ENCODE peak calls at places on chromosomes 7 and 10, in five cellular contexts. T is fibroblast of lung, S is cardiac muscle cell, R is ascending aorta, E is PC-3. B is an unnamed sample. For H3K4me1, the result is how much of the 10 kb centered on the place peaks cover.

GRCh38 chr7:28280516-28280915 is 99.9 kb upstream of the JAZF1 start:
- DNase-seq in R (no peak), E (no peak), S (no peak), T (no peak), B (no peak)

GRCh38 chr7:91228327-91228726 is 35.9 kb upstream of the FZD1 start:
- DNase-seq in T (peak), S (no peak), E (peak), R (no peak), B (no peak)

GRCh38 chr10:86840498-86840897 is 84.1 kb downstream of the BMPR1A start:
- DNase-seq in S (no peak), E (no peak), R (no peak), T (no peak), B (no peak)

GRCh38 chr7:91883676-91884362 is 3.3 kb upstream of the MTERF1 start:
- DNase-seq in E (no peak), S (no peak), R (no peak), T (no peak), B (no peak)

GRCh38 chr7:74449809-74450397 is 3.8 kb upstream of the GTF2IRD1 start:
- DNase-seq in S (peak), R (no peak), T (peak), E (peak), B (peak)

GRCh38 chr7:63038987-63039386 is 959.7 kb upstream of the ZNF722 start:
- DNase-seq in E (no peak), R (no peak), T (no peak), S (no peak), B (no peak)

GRCh38 chr10:29555746-29556481 is 78.9 kb downstream of the SVIL start:
- DNase-seq in S (peak), R (no peak), T (peak), E (peak), B (no peak)

GRCh38 chr7:8125680-8126444 is 136.1 kb downstream of the ICA1 start:
- DNase-seq in R (peak), S (no peak), T (no peak), E (no peak), B (no peak)

GRCh38 chr10:99779335-99779734 is 3.1 kb upstream of the ABCC2 start:
- DNase-seq in E (peak), S (peak), T (peak), R (no peak), B (peak)

GRCh38 chr7:123126171-123126570 is 73.6 kb downstream of the SLC13A1 start:
- DNase-seq in T (no peak), E (no peak), R (no peak), S (no peak), B (no peak)

GRCh38 chr10:31083765-31084184 is 52.1 kb upstream of the ZNF438 start:
- DNase-seq in E (peak), T (peak), S (peak), R (no peak), B (peak)

GRCh38 chr10:30940279-30940678 is 91.4 kb downstream of the ZNF438 start:
- DNase-seq in S (no peak), R (no peak), T (no peak), E (no peak), B (no peak)

GRCh38 chr10:11195017-11195586 is 177.4 kb downstream of the CELF2 start:
- DNase-seq in S (no peak), T (no peak), E (no peak), R (no peak), B (no peak)

GRCh38 chr10:70367195-70367796 is 15.1 kb downstream of the LRRC20 start:
- DNase-seq in T (peak), R (no peak), E (peak), S (no peak), B (no peak)

GRCh38 chr7:70883750-70884445 is 248.0 kb upstream of the GALNT17 start:
- DNase-seq in S (no peak), R (no peak), T (no peak), E (no peak), B (no peak)

GRCh38 chr10:21083861-21084260 is 186.8 kb upstream of the NEBL start:
- DNase-seq in S (no peak), E (peak), T (no peak), R (no peak), B (no peak)

GRCh38 chr7:73449422-73449821 is 15.8 kb downstream of the FZD9 start:
- DNase-seq in T (no peak), S (no peak), E (no peak), R (no peak), B (no peak)

GRCh38 chr7:80018941-80019808 is 115.5 kb upstream of the GNAI1 start:
- DNase-seq in R (no peak), T (peak), E (peak), S (peak), B (peak)

GRCh38 chr7:27151945-27152815 is at the start of gene HOXA3:
- DNase-seq in R (no peak), E (peak), T (peak), S (no peak), B (peak)

GRCh38 chr10:126090911-126091728 is 194.8 kb downstream of the FANK1 start:
- DNase-seq in E (peak), T (peak), S (no peak), R (no peak), B (no peak)

GRCh38 chr10:104612577-104613205 is 28.4 kb upstream of the SORCS3 start:
- DNase-seq in S (no peak), E (no peak), R (no peak), T (no peak), B (no peak)

GRCh38 chr10:26048756-26049155 is 114.7 kb downstream of the MYO3A start:
- DNase-seq in E (no peak), T (no peak), R (no peak), S (no peak), B (no peak)

GRCh38 chr7:80851896-80852476 is 66.9 kb downstream of the SEMA3C start:
- DNase-seq in R (no peak), T (peak), E (peak), S (no peak), B (peak)

GRCh38 chr7:127514499-127514898 is 70.9 kb downstream of the GCC1 start:
- DNase-seq in T (peak), E (peak), R (no peak), S (peak), B (no peak)

GRCh38 chr7:69903410-69903809 is 305.1 kb downstream of the AUTS2 start:
- DNase-seq in R (no peak), T (no peak), E (no peak), S (no peak), B (no peak)

GRCh38 chr7:45036317-45036716 is 36.3 kb downstream of the CCM2 start:
- DNase-seq in T (no peak), E (no peak), S (no peak), R (no peak), B (peak)

GRCh38 chr7:116526897-116527296 is 2.1 kb downstream of the CAV1 start:
- DNase-seq in T (no peak), E (no peak), R (no peak), S (no peak), B (no peak)

GRCh38 chr7:116528008-116528789 is 3.4 kb downstream of the CAV1 start:
- DNase-seq in S (no peak), E (peak), T (peak), R (no peak), B (no peak)

GRCh38 chr7:116527521-116527920 is 2.7 kb downstream of the CAV1 start:
- DNase-seq in E (peak), R (no peak), T (peak), S (no peak), B (no peak)

GRCh38 chr7:116530107-116530820 is 5.4 kb downstream of the CAV1 start:
- DNase-seq in T (no peak), E (no peak), S (no peak), R (no peak), B (no peak)

GRCh38 chr7:116529250-116529649 is 4.4 kb downstream of the CAV1 start:
- DNase-seq in T (no peak), E (no peak), S (no peak), R (no peak), B (no peak)
- H3K4me3 ChIP-seq in T (peak), E (peak), S (no peak), R (peak), B (no peak)

GRCh38 chr10:80466724-80467326 is 12.7 kb downstream of the TSPAN14 start:
- DNase-seq in S (no peak), E (no peak), T (no peak), R (no peak), B (no peak)
- H3K4me1 ChIP-seq in S (half or more), E (under half), T (under half), R (under half), B (under half)

GRCh38 chr10:103396067-103396788 is at the start of the genes ATP5MK and PDCD11:
- DNase-seq in S (peak), E (peak), T (peak), R (peak), B (peak)
- TF ChIP-seq CTCF in S (peak), E (no peak), T (peak), R (peak), B (no peak)

GRCh38 chr10:48547061-48547895 is 57.6 kb downstream of the ARHGAP22 start:
- DNase-seq in S (no peak), R (no peak), T (no peak), E (no peak), B (no peak)
- H3K4me3 ChIP-seq in S (no peak), R (no peak), T (no peak), E (no peak), B (no peak)

GRCh38 chr10:680745-681144 is 8.7 kb downstream of the DIP2C start:
- DNase-seq in T (no peak), S (no peak), E (no peak), R (no peak), B (no peak)

GRCh38 chr10:677750-678661 is 11.5 kb downstream of the DIP2C start:
- DNase-seq in R (no peak), S (no peak), T (no peak), E (no peak), B (no peak)

GRCh38 chr10:679556-679955 is 9.9 kb downstream of the DIP2C start:
- DNase-seq in S (no peak), R (no peak), E (no peak), T (no peak), B (no peak)

GRCh38 chr10:681670-682318 is 7.7 kb downstream of the DIP2C start:
- DNase-seq in S (no peak), R (no peak), T (peak), E (no peak), B (no peak)

GRCh38 chr10:680146-680545 is 9.3 kb downstream of the DIP2C start:
- DNase-seq in E (no peak), S (no peak), R (no peak), T (no peak), B (no peak)
- H3K4me1 ChIP-seq in E (under half), S (under half), R (under half), T (under half), B (under half)

GRCh38 chr10:43408331-43408709 is 666 bp downstream of the HNRNPF start:
- DNase-seq in T (no peak), E (no peak), R (no peak), S (no peak), B (no peak)
- TF ChIP-seq CTCF in T (no peak), E (peak), R (peak), S (no peak), B (peak)

DNA sequence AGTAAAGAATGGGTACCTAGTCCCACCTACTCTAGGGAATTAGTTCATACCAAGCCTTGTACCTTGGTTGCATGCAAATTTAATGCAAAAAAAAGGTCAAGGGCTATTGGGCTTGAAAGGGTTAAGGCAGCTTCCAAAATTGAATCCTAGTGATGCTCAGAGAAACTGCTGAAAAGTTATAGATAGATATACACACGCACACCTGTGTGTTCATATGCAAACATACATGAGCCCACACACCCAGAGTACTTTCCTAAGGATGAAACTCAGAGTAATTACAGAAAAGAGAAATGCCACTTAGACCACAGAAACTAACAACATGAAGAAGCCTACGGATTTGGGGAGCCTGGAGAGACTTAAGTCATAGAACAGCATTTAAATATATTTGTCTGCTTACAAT is 1.5 kb downstream of the SLC25A13 start:
- DNase-seq in R (no peak), E (no peak), S (peak), T (no peak), B (no peak)
- H3K4me3 ChIP-seq in R (peak), E (peak), S (peak), T (no peak), B (peak)

B was measured in Caco-2.